ENCODE peak calls at places on chromosome 19, in four cellular contexts. Z is NT2/D1, R is GM12878, D is H1. B is an unnamed sample.

GRCh38 chr19:48928164-48929005 is 5.1 kb upstream of the DHDH start:
- DNase-seq in D (no peak), Z (no peak), R (no peak), B (no peak)

GRCh38 chr19:17784201-17785008 is 10.5 kb upstream of the B3GNT3 start:
- DNase-seq in D (no peak), R (no peak), Z (peak), B (peak)

GRCh38 chr19:610801-611505 is 21.3 kb downstream of the HCN2 start:
- DNase-seq in Z (no peak), D (no peak), R (no peak), B (no peak)

GRCh38 chr19:17881701-17882100 is 10.0 kb downstream of the SLC5A5 start:
- DNase-seq in D (no peak), Z (no peak), R (no peak), B (no peak)

GRCh38 chr19:24073807-24074206 is 13.2 kb upstream of the ZNF254 start:
- DNase-seq in D (no peak), Z (no peak), R (no peak), B (no peak)

GRCh38 chr19:49851456-49852259 is 699 bp downstream of the PTOV1 start:
- DNase-seq in R (no peak), D (no peak), Z (no peak), B (peak)

GRCh38 chr19:12237143-12237839 is 57.4 kb downstream of the ZNF44 start:
- DNase-seq in D (no peak), Z (no peak), R (no peak), B (no peak)

GRCh38 chr19:10686661-10687517 is 14.3 kb upstream of the QTRT1 start:
- DNase-seq in Z (no peak), D (no peak), R (no peak), B (no peak)

GRCh38 chr19:1251233-1251502 is 2.8 kb downstream of the MIDN start:
- DNase-seq in D (no peak), R (no peak), Z (no peak), B (peak)

GRCh38 chr19:50020481-50020880 is 4.7 kb downstream of the VRK3 start:
- DNase-seq in R (no peak), D (no peak), Z (no peak), B (no peak)

GRCh38 chr19:11092181-11092538 is 2.9 kb downstream of the LDLR start:
- DNase-seq in D (no peak), Z (no peak), R (no peak), B (no peak)

GRCh38 chr19:2827022-2827421 is 7.4 kb downstream of the ZNF554 start:
- DNase-seq in R (no peak), D (no peak), Z (no peak), B (no peak)

GRCh38 chr19:54430306-54431254 is 15.3 kb downstream of the TTYH1 start:
- DNase-seq in R (no peak), D (no peak), Z (no peak), B (peak)

GRCh38 chr19:50695251-50696064 is 24.1 kb downstream of the SHANK1 start:
- DNase-seq in R (no peak), Z (no peak), D (no peak), B (peak)

DNA sequence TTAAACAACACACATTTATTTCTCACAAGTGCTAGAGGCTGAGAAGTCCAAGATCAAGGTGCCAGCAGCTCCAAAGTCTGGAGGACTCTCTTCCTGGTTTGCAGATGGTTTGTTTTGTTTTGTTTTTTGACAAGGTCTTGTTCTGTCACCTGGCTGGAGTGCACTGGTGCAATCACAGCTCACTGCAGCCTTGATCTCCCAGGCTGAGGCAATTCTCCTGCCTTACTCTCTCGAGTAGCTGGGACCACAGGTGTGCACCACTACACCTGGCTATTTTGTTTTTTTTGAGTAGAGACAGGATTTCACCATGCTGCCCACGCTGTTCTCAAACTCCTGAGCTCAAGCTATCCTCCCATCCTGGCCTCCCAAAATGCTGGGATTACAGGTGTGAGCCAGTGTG is 15.5 kb downstream of the APLP1 start:
- DNase-seq in D (no peak), Z (no peak), R (no peak), B (no peak)
- TF ChIP-seq SUZ12 in D (no peak), Z (no peak), R (no peak), B (no peak)

DNA sequence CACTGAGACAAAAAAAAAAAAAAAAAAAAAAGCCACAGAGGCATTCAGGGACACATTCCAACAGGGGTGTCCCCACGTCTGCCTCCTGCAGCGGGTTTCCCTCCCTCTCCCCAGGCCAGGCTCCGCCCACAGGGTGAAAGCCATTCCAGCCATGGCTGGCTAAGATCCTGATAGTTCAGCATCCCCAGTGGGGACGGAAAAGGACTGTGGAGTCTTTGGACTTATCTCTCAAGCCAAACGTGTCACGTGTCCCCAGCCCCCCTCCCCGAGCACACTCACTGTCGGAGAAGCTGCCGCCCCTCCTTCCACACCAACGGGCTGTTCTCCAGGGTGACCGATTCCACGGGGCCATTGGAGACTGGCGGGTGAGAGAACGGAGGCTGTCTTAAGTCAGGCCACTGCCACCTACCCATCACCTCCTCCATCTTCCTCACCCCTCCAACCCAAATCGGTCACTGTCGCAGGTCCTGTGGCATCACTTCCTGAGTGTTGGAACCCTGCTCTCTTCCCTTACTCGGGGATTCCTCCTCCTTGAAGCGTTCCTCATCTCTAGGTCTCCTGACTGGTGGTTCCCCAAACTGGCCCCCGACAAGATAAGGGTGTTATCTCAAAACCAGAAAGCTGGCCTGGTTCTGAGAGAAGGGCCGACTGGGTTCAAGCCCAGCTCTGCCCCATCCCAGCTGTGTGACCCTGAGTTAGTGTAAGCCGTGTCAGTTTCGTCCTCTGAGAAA is 9.1 kb upstream of the FKRP start:
- DNase-seq in Z (no peak), R (no peak), D (no peak), B (no peak)
- TF ChIP-seq SUZ12 in Z (no peak), R (no peak), D (no peak), B (no peak)

GRCh38 chr19:45424191-45425058 is 708 bp upstream of the ERCC1 start:
- DNase-seq in R (no peak), D (no peak), Z (no peak), B (peak)
- TF ChIP-seq SUZ12 in R (no peak), D (no peak), Z (no peak), B (no peak)

GRCh38 chr19:58107778-58108545 is 9.9 kb upstream of the ZSCAN18 start:
- DNase-seq in D (no peak), R (no peak), Z (no peak), B (no peak)

DNA sequence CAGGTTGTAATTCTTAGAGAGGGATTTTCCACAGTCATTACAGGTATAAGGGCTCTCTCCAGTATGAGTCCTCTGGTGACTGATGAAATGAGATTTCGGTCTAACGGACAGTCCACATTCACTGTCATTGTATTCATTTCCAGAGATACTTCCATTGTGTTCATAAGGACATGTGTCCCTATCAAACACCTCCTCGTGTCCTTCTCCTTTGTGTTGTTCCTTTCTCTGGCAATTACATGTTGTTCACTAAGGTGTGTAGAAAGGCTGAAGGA is 10.5 kb upstream of the ZSCAN18 start:
- DNase-seq in D (no peak), Z (no peak), R (no peak), B (no peak)
- TF ChIP-seq SUZ12 in D (no peak), Z (no peak), R (no peak), B (no peak)

GRCh38 chr19:8231073-8231604 is 22.0 kb downstream of the CERS4 start:
- DNase-seq in Z (no peak), R (no peak), D (no peak), B (no peak)

GRCh38 chr19:8238251-8238650 is 29.1 kb downstream of the CERS4 start:
- DNase-seq in R (no peak), D (no peak), Z (no peak), B (no peak)

GRCh38 chr19:8237026-8237425 is 27.9 kb downstream of the CERS4 start:
- DNase-seq in D (no peak), R (no peak), Z (no peak), B (no peak)

GRCh38 chr19:8233370-8233769 is 24.2 kb downstream of the CERS4 start:
- DNase-seq in Z (no peak), R (no peak), D (no peak), B (no peak)
- TF ChIP-seq SUZ12 in Z (no peak), R (no peak), D (no peak), B (no peak)

B was measured in HEK293T.